ENCODE peak calls at places on chromosomes 5 and 9, in five cellular contexts. T is HepG2, Z is hepatocyte, E is body of pancreas, A is right cardiac atrium. Q is an unnamed sample.

GRCh38 chr5:105868038-105868775 is 1802.5 kb downstream of the EFNA5 start:
- DNase-seq in T (no peak), Z (no peak), E (peak; percentile 15), A (no peak), Q (no peak)

GRCh38 chr5:157744055-157745011 is 821 bp downstream of the LSM11 start:
- DNase-seq in T (no peak), Z (no peak), E (peak; percentile 19), A (peak; percentile 40), Q (no peak)

GRCh38 chr5:132776077-132776931 is 735 bp downstream of the SEPTIN8 start:
- DNase-seq in T (peak; percentile 19), Z (peak; percentile 55), E (peak; percentile 32), A (peak; percentile 48), Q (peak; percentile 33)

GRCh38 chr5:66582499-66582898 is 13.7 kb upstream of the MAST4 start:
- DNase-seq in T (no peak), Z (no peak), E (no peak), A (no peak), Q (no peak)

GRCh38 chr5:149317281-149318048 is 27.8 kb upstream of the GRPEL2 start:
- DNase-seq in T (peak; percentile 52), Z (peak; percentile 56), E (no peak), A (no peak), Q (no peak)

GRCh38 chr5:10324519-10325370 is 17.0 kb upstream of the CMBL start:
- DNase-seq in T (no peak), Z (no peak), E (no peak), A (no peak), Q (no peak)

GRCh38 chr5:78518365-78519197 is 130.0 kb downstream of the LHFPL2 start:
- DNase-seq in T (peak; percentile 97), Z (peak; percentile 86), E (peak; percentile 81), A (peak; percentile 49), Q (peak; percentile 52)

GRCh38 chr5:137741718-137742117 is 5.8 kb upstream of the KLHL3 start:
- DNase-seq in T (peak; percentile 21), Z (no peak), E (no peak), A (no peak), Q (no peak)

GRCh38 chr5:88745093-88745696 is 137.8 kb downstream of the MEF2C start:
- DNase-seq in T (no peak), Z (no peak), E (no peak), A (no peak), Q (no peak)

GRCh38 chr5:126108505-126108904 is 314.7 kb upstream of the GRAMD2B start:
- DNase-seq in T (no peak), Z (no peak), E (no peak), A (no peak), Q (no peak)

GRCh38 chr5:159061186-159061796 is 38.4 kb downstream of the EBF1 start:
- DNase-seq in T (no peak), Z (no peak), E (peak; percentile 24), A (peak; percentile 79), Q (peak; percentile 70)

GRCh38 chr9:5650356-5651105 is 21.6 kb downstream of the RIC1 start:
- DNase-seq in T (no peak), Z (no peak), E (no peak), A (no peak), Q (no peak)

GRCh38 chr5:180555168-180555921 is 36.0 kb downstream of the SCGB3A1 start:
- DNase-seq in T (no peak), Z (no peak), E (no peak), A (no peak), Q (no peak)

GRCh38 chr9:136629879-136630661 is 32.6 kb upstream of the EGFL7 start:
- DNase-seq in T (peak; percentile 39), Z (peak; percentile 80), E (peak; percentile 71), A (no peak), Q (peak; percentile 68)

GRCh38 chr9:13082796-13083195 is 196.7 kb downstream of the MPDZ start:
- DNase-seq in T (no peak), Z (no peak), E (no peak), A (no peak), Q (no peak)

GRCh38 chr5:58042933-58043606 is 416.8 kb downstream of the PLK2 start:
- DNase-seq in T (no peak), Z (peak; percentile 15), E (no peak), A (no peak), Q (no peak)

GRCh38 chr5:109485030-109485429 is 75.3 kb upstream of the PJA2 start:
- DNase-seq in T (peak; percentile 92), Z (peak; percentile 75), E (peak; percentile 85), A (peak; percentile 78), Q (peak; percentile 81)

GRCh38 chr5:136020001-136020382 is 8.8 kb upstream of the TGFBI start:
- DNase-seq in T (no peak), Z (no peak), E (no peak), A (no peak), Q (no peak)

GRCh38 chr5:130528474-130528873 is 624.2 kb downstream of the CHSY3 start:
- DNase-seq in T (no peak), Z (no peak), E (no peak), A (no peak), Q (no peak)

GRCh38 chr5:163504091-163504931 is 1.1 kb upstream of the MAT2B start:
- DNase-seq in T (peak; percentile 27), Z (peak; percentile 65), E (peak; percentile 36), A (peak; percentile 31), Q (peak; percentile 57)

GRCh38 chr5:121144764-121145163 is 680.7 kb downstream of the PRR16 start:
- DNase-seq in T (no peak), Z (no peak), E (no peak), A (no peak), Q (no peak)

GRCh38 chr9:114312513-114312875 is 10.4 kb upstream of the ORM1 start:
- DNase-seq in T (no peak), Z (no peak), E (peak; percentile 3), A (no peak), Q (no peak)

GRCh38 chr5:93595420-93596136 is 12.6 kb downstream of the NR2F1 start:
- DNase-seq in T (no peak), Z (no peak), E (no peak), A (no peak), Q (no peak)

GRCh38 chr5:142025637-142026036 is 12.8 kb upstream of the GNPDA1 start:
- DNase-seq in T (no peak), Z (no peak), E (no peak), A (no peak), Q (no peak)

GRCh38 chr5:98905857-98906688 is 22.7 kb downstream of the CHD1 start:
- DNase-seq in T (peak; percentile 44), Z (peak; percentile 53), E (no peak), A (no peak), Q (no peak)

GRCh38 chr9:106880863-106881262 is 17.9 kb downstream of the ZNF462 start:
- DNase-seq in T (no peak), Z (no peak), E (no peak), A (peak; percentile 37), Q (peak; percentile 73)

GRCh38 chr9:17134396-17134842 is 421 bp upstream of the CNTLN start:
- DNase-seq in T (no peak), Z (peak; percentile 16), E (no peak), A (no peak), Q (no peak)

GRCh38 chr5:157559301-157559700 is 16.3 kb downstream of the ADAM19 start:
- DNase-seq in T (no peak), Z (peak; percentile 33), E (no peak), A (no peak), Q (no peak)

GRCh38 chr9:69925452-69925851 is 104.8 kb downstream of the CFAP95 start:
- DNase-seq in T (no peak), Z (no peak), E (no peak), A (no peak), Q (no peak)

GRCh38 chr5:124744170-124744911 is 2.1 kb downstream of the ZNF608 start:
- DNase-seq in T (no peak), Z (peak; percentile 51), E (peak; percentile 75), A (peak; percentile 64), Q (peak; percentile 37)

GRCh38 chr5:173420108-173420507 is 91.9 kb upstream of the STC2 start:
- DNase-seq in T (no peak), Z (no peak), E (no peak), A (no peak), Q (no peak)

GRCh38 chr5:133108481-133108921 is 56.7 kb downstream of the HSPA4 start:
- DNase-seq in T (no peak), Z (no peak), E (no peak), A (no peak), Q (no peak)

GRCh38 chr5:148387325-148387724 is 3.6 kb downstream of the FBXO38 start:
- DNase-seq in T (no peak), Z (no peak), E (no peak), A (no peak), Q (no peak)

GRCh38 chr5:158303261-158303660 is 444.3 kb upstream of the CLINT1 start:
- DNase-seq in T (no peak), Z (no peak), E (no peak), A (no peak), Q (no peak)

GRCh38 chr5:38590846-38591245 is 34.4 kb upstream of the LIFR start:
- DNase-seq in T (no peak), Z (no peak), E (no peak), A (no peak), Q (no peak)
- H3K4me3 ChIP-seq in T (no peak overlapping the region), Z (no peak overlapping the region), E (no peak overlapping the region), A (no peak overlapping the region), Q (peak overlapping the region; percentile 6)

DNA sequence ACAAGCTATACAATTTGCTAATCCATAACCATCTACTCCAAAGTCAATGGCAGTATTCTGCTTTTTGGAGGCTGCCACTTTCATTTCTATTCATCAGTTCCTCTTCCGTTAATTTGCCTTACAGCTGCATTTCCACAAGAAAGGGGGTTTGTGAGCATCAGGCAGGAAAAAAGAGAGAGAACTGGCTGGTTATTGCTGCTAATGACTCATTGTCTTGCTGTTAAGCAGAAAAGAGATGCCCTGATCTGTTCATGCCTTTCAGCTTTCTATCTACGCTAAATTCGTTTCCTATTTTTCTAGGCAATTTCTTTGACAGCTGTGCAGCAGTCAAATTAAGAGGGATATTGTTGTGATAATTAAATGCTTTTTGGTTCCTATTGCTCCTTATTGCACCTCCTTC is 65.9 kb upstream of the GNAQ start:
- DNase-seq in T (no peak), Z (no peak), E (no peak), A (no peak), Q (no peak)
- H3K27ac ChIP-seq in T (no peak overlapping the region), Z (no peak overlapping the region), E (no peak overlapping the region), A (no peak overlapping the region), Q (no peak overlapping the region)

DNA sequence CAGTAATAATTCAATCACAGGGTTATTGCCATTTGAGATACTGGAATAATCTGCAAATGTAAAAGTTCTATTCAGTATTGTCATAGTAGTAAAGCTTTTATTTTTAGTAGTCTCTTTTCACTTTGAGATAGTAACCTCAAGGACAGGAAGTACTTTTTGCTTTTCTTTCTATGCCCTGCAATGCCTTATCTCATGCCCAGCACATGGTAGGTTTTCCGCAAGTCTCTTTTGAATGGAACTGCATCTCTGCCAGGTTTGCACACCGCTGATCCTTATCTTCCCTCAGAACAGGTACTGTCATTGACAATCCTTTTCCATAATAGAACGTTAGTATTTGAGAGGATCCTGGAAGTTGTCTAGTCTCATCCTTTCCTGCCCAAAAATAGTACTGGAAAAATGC is 91.8 kb upstream of the IFNK start:
- DNase-seq in T (no peak), Z (no peak), E (no peak), A (no peak), Q (no peak)
- H3K4me1 ChIP-seq in T (peaks cover 9% of the 10 kb centered on the region), Z (peaks cover 31% of the 10 kb centered on the region), E (peaks cover 67% of the 10 kb centered on the region), A (peaks cover 2% of the 10 kb centered on the region), Q (peaks cover 13% of the 10 kb centered on the region)

DNA sequence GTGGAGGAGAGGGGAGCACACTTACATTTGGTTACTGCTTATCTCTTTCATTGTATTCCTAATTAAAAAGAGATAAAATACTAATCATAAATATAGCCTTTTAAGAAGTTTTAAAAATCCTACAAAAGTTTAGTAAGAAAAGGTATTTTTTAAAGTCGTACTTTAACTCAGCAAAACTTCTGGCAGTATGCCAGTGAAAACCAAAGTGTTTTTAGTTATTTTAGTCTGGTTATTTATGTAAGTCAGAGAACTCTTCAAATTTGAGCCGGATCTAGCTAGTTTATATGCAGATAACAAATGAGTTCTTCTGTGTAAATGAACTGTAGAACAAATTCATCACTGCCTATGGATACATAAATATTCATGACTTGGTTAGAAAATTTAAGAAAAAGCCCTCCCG is 36.5 kb upstream of the ANKDD1B start:
- DNase-seq in T (no peak), Z (peak; percentile 5), E (no peak), A (no peak), Q (no peak)
- H3K4me3 ChIP-seq in T (no peak overlapping the region), Z (no peak overlapping the region), E (no peak overlapping the region), A (no peak overlapping the region), Q (no peak overlapping the region)